ENCODE peak calls at places on chromosomes 4 and X, in eight cellular contexts. P is NCI-H2081; E is progenitor cell of endocrine pancreas; N is stimulated activated CD8-positive, alpha-beta memory T cell treated with anti-CD3 and anti-CD28 coated beads, Interleukin-7, amount 100 ng/mL, for 1 hour; H is Ammon's horn; B is activated CD4-positive, alpha-beta T cell treated with anti-CD3 and anti-CD28 coated beads for 36 hours; X is NCI-H1092; F is DMS153. I is an unnamed sample.

GRCh38 chr4:82811838-82812672 is 13.5 kb upstream of the SCD5 start:
- DNase-seq in F (peak), H (no peak), X (peak), N (no peak), P (peak), E (no peak), B (no peak), I (peak)

GRCh38 chrX:105876658-105877057 is 54.3 kb downstream of the NRK start:
- DNase-seq in H (no peak), B (no peak), P (peak), E (no peak), X (no peak), N (no peak), F (no peak), I (no peak)

GRCh38 chr4:53847935-53848334 is 216.5 kb downstream of the CHIC2 start:
- DNase-seq in P (no peak), F (no peak), H (no peak), X (no peak), B (no peak), E (no peak), N (no peak), I (no peak)

GRCh38 chr4:138892483-138893386 is 122.8 kb upstream of the NOCT start:
- DNase-seq in X (no peak), F (no peak), N (no peak), H (no peak), B (peak), P (no peak), E (no peak), I (no peak)

GRCh38 chrX:12021708-12022107 is 116.6 kb upstream of the FRMPD4 start:
- DNase-seq in B (no peak), N (no peak), P (no peak), H (no peak), X (no peak), F (no peak), E (no peak), I (no peak)

GRCh38 chr4:186695392-186695791 is 28.3 kb downstream of the FAT1 start:
- DNase-seq in F (peak), P (no peak), N (no peak), E (no peak), X (no peak), B (no peak), H (no peak), I (no peak)

GRCh38 chr4:8274772-8275241 is 5.3 kb downstream of the HTRA3 start:
- DNase-seq in H (peak), X (peak), B (no peak), F (no peak), P (no peak), N (no peak), E (no peak), I (peak)

GRCh38 chr4:122876456-122876855 is 45.9 kb downstream of the NUDT6 start:
- DNase-seq in P (no peak), F (no peak), H (no peak), B (no peak), E (no peak), N (no peak), X (no peak), I (no peak)

GRCh38 chr4:61517144-61517543 is 317.0 kb downstream of the ADGRL3 start:
- DNase-seq in H (no peak), B (no peak), N (no peak), F (no peak), X (no peak), E (peak), P (no peak), I (no peak)

GRCh38 chrX:109732319-109732779 is 708 bp downstream of the ACSL4 start:
- DNase-seq in B (peak), P (peak), X (no peak), F (no peak), N (no peak), H (peak), E (no peak), I (peak)

GRCh38 chr4:15653864-15654391 is 1.2 kb downstream of the FBXL5 start:
- DNase-seq in F (no peak), X (no peak), N (no peak), B (peak), E (no peak), P (peak), H (peak), I (peak)

GRCh38 chr4:64095398-64095797 is 313.9 kb downstream of the TECRL start:
- DNase-seq in X (no peak), P (no peak), B (no peak), E (no peak), N (no peak), F (no peak), H (no peak), I (no peak)

GRCh38 chr4:107740381-107740780 is 20.3 kb upstream of the PAPSS1 start:
- DNase-seq in P (no peak), H (no peak), B (no peak), X (no peak), F (no peak), N (no peak), E (no peak), I (peak)

GRCh38 chr4:139887378-139887801 is 221.8 kb downstream of the MGST2 start:
- DNase-seq in F (no peak), E (no peak), B (no peak), P (peak), X (no peak), H (no peak), N (no peak), I (peak)

GRCh38 chr4:6674500-6675149 is 19.1 kb upstream of the S100P start:
- DNase-seq in E (no peak), P (peak), N (no peak), B (peak), X (no peak), F (no peak), H (peak), I (peak)

GRCh38 chr4:169059294-169060201 is 49.5 kb upstream of the CBR4 start:
- DNase-seq in F (no peak), B (no peak), X (no peak), E (no peak), H (peak), N (no peak), P (no peak), I (peak)

GRCh38 chrX:138886769-138887168 is 175.3 kb upstream of the FGF13 start:
- DNase-seq in F (peak), E (no peak), N (no peak), H (no peak), B (no peak), P (no peak), X (peak), I (no peak)

GRCh38 chr4:55258152-55258863 is 87.7 kb upstream of the SRD5A3 start:
- DNase-seq in N (no peak), H (no peak), X (no peak), F (no peak), P (no peak), E (no peak), B (no peak), I (no peak)

GRCh38 chr4:53653484-53654053 is 62.3 kb upstream of the LNX1 start:
- DNase-seq in N (no peak), H (no peak), F (peak), P (peak), E (peak), X (peak), B (no peak), I (no peak)

GRCh38 chr4:77959566-77960338 is 97.1 kb downstream of the MRPL1 start:
- DNase-seq in X (peak), E (no peak), H (peak), B (no peak), N (no peak), F (peak), P (peak), I (peak)

GRCh38 chr4:146235654-146236570 is 21.6 kb downstream of the REELD1 start:
- DNase-seq in B (no peak), N (no peak), P (no peak), H (no peak), F (no peak), X (no peak), E (no peak), I (peak)

GRCh38 chrX:30612250-30612655 is 34.7 kb upstream of the TASL start:
- DNase-seq in P (peak), H (no peak), X (peak), N (no peak), B (no peak), E (no peak), F (peak), I (no peak)

GRCh38 chr4:57073559-57073958 is 36.6 kb downstream of the IGFBP7 start:
- DNase-seq in H (no peak), X (no peak), N (no peak), B (no peak), E (no peak), F (no peak), P (no peak), I (no peak)

GRCh38 chr4:55030606-55031005 is 94.8 kb downstream of the KDR start:
- DNase-seq in N (no peak), X (no peak), P (no peak), F (peak), E (no peak), B (no peak), H (no peak), I (no peak)

GRCh38 chr4:41146716-41147506 is 67.4 kb downstream of the APBB2 start:
- DNase-seq in H (peak), X (no peak), P (no peak), B (no peak), F (peak), E (no peak), N (no peak), I (no peak)

GRCh38 chrX:49210406-49210805 is 10.4 kb upstream of the SYP start:
- DNase-seq in X (no peak), B (no peak), P (no peak), F (no peak), H (no peak), E (no peak), N (no peak), I (no peak)

GRCh38 chrX:74349387-74349786 is 45.4 kb downstream of the ZCCHC13 start:
- DNase-seq in E (no peak), N (no peak), B (no peak), P (no peak), H (no peak), X (no peak), F (no peak), I (no peak)

GRCh38 chr4:23888421-23889319 is 1.2 kb downstream of the PPARGC1A start:
- DNase-seq in X (no peak), B (no peak), F (no peak), E (no peak), N (no peak), H (peak), P (peak), I (peak)

GRCh38 chr4:54233128-54233696 is 4.1 kb downstream of the PDGFRA start:
- DNase-seq in B (peak), P (peak), N (peak), X (peak), F (peak), H (peak), E (peak), I (peak)

GRCh38 chr4:60579335-60579734 is 620.8 kb upstream of the ADGRL3 start:
- DNase-seq in F (no peak), B (no peak), E (no peak), N (no peak), H (no peak), P (no peak), X (no peak), I (no peak)

GRCh38 chr4:89351201-89351600 is 43.6 kb upstream of the GPRIN3 start:
- DNase-seq in F (no peak), N (no peak), X (no peak), E (no peak), H (no peak), P (no peak), B (no peak), I (no peak)

GRCh38 chrX:9166566-9166909 is 132.6 kb upstream of the FAM9B start:
- DNase-seq in P (no peak), H (no peak), X (no peak), E (no peak), B (no peak), N (no peak), F (no peak), I (no peak)

GRCh38 chrX:39170432-39170831 is 369.2 kb downstream of the MID1IP1 start:
- DNase-seq in F (no peak), H (no peak), P (no peak), X (no peak), B (no peak), N (no peak), E (no peak), I (no peak)

GRCh38 chrX:150693782-150694574 is 782 bp downstream of the MTMR1 start:
- DNase-seq in F (peak), H (no peak), B (peak), X (peak), P (peak), E (peak), N (peak), I (peak)